ENCODE peak calls at places on chromosomes 16 and 17, in seven cellular contexts. G, R, U, I, T, Y and C are unnamed samples.

GRCh38 chr17:80851277-80851925 is 140.2 kb upstream of the CHMP6 start:
- DNase-seq in G (peak), R (no peak), U (no peak), I (no peak), T (no peak), Y (no peak), C (no peak)

GRCh38 chr17:80529104-80529903 is 15.3 kb upstream of the RPTOR start:
- DNase-seq in G (no peak), R (peak), U (no peak), I (no peak), T (no peak), Y (no peak), C (no peak)

GRCh38 chr17:65027305-65027704 is 29.2 kb downstream of the GNA13 start:
- DNase-seq in G (no peak), R (no peak), U (no peak), I (no peak), T (no peak), Y (no peak), C (no peak)

GRCh38 chr17:29154516-29155234 is 25.5 kb downstream of the MYO18A start:
- DNase-seq in G (no peak), R (no peak), U (peak), I (no peak), T (no peak), Y (no peak), C (no peak)

GRCh38 chr17:76353004-76353598 is 615 bp downstream of the PRPSAP1 start:
- DNase-seq in G (no peak), R (peak), U (no peak), I (peak), T (peak), Y (no peak), C (peak)

GRCh38 chr16:14436410-14436955 is 193.6 kb downstream of the PARN start:
- DNase-seq in G (no peak), R (no peak), U (no peak), I (no peak), T (no peak), Y (peak), C (no peak)

GRCh38 chr17:28370035-28370743 is at the start of gene VTN:
- DNase-seq in G (peak), R (peak), U (no peak), I (peak), T (no peak), Y (no peak), C (no peak)

GRCh38 chr17:58513913-58514794 is at the start of gene MTMR4:
- DNase-seq in G (peak), R (peak), U (peak), I (peak), T (peak), Y (peak), C (peak)

GRCh38 chr17:64200080-64201042 is 62.7 kb downstream of the TEX2 start:
- DNase-seq in G (no peak), R (no peak), U (peak), I (no peak), T (no peak), Y (no peak), C (no peak)

GRCh38 chr17:41449008-41449407 is 8.2 kb upstream of the KRT38 start:
- DNase-seq in G (no peak), R (no peak), U (no peak), I (no peak), T (no peak), Y (no peak), C (no peak)